ENCODE peak calls at places on chromosomes 16 and 17, in five cellular contexts. E is esophagus squamous epithelium, W is ovary, T is DND-41, B is RWPE2. S is an unnamed sample. For H3K36me3, the result is how much of the 10 kb centered on the place peaks cover.

GRCh38 chr16:51818342-51818944 is 667.4 kb upstream of the SALL1 start:
- DNase-seq in E (no peak), W (no peak), B (no peak), T (peak), S (no peak)

GRCh38 chr17:54891176-54891821 is 9.4 kb upstream of the TOM1L1 start:
- DNase-seq in E (no peak), W (no peak), T (peak), B (no peak), S (no peak)

GRCh38 chr16:9134739-9135138 is 43.3 kb downstream of the HAPSTR1 start:
- DNase-seq in W (peak), E (no peak), B (no peak), T (peak), S (peak)

GRCh38 chr16:70152578-70153302 is 20.8 kb upstream of the CLEC18C start:
- DNase-seq in B (no peak), W (no peak), E (no peak), T (no peak), S (no peak)

GRCh38 chr16:65119905-65120341 is 1.9 kb downstream of the CDH11 start:
- DNase-seq in E (no peak), W (peak), T (no peak), B (no peak), S (no peak)

GRCh38 chr17:48577330-48577945 is 712 bp downstream of the HOXB4 start:
- DNase-seq in W (no peak), T (no peak), E (no peak), B (no peak), S (no peak)

GRCh38 chr17:64448665-64449512 is at the start of gene MILR1:
- DNase-seq in B (no peak), W (no peak), T (no peak), E (no peak), S (no peak)

GRCh38 chr16:70018254-70018653 is 67.1 kb downstream of the CLEC18A start:
- DNase-seq in T (peak), W (no peak), E (no peak), B (no peak), S (peak)

GRCh38 chr16:85395207-85395912 is 217.8 kb upstream of the GSE1 start:
- DNase-seq in T (peak), B (peak), E (no peak), W (peak), S (no peak)

GRCh38 chr17:42979511-42980273 is at the start of gene PTGES3L:
- DNase-seq in E (no peak), T (peak), W (no peak), B (no peak), S (peak)

GRCh38 chr17:17810374-17811248 is 26.2 kb downstream of the SREBF1 start:
- DNase-seq in B (no peak), E (no peak), T (no peak), W (peak), S (no peak)

GRCh38 chr17:68320311-68320865 is 29.1 kb downstream of the ARSG start:
- DNase-seq in T (no peak), B (no peak), W (no peak), E (no peak), S (no peak)

GRCh38 chr17:59607817-59608403 is 11.8 kb upstream of the CLTC start:
- DNase-seq in W (no peak), E (no peak), B (no peak), T (peak), S (no peak)

GRCh38 chr17:15494821-15495220 is 27.4 kb upstream of the CDRT4 start:
- DNase-seq in T (no peak), B (no peak), W (no peak), E (no peak), S (no peak)

GRCh38 chr16:66701516-66701915 is 5.0 kb upstream of the CMTM4 start:
- DNase-seq in W (no peak), T (no peak), B (no peak), E (no peak), S (no peak)

GRCh38 chr17:47615766-47616424 is 33.8 kb upstream of the KPNB1 start:
- DNase-seq in T (no peak), W (no peak), E (no peak), B (no peak), S (no peak)

GRCh38 chr17:78040561-78041400 is 82.3 kb downstream of the TNRC6C start:
- DNase-seq in W (peak), B (no peak), E (no peak), T (no peak), S (peak)

GRCh38 chr17:75346906-75347305 is 57.7 kb upstream of the SLC25A19 start:
- DNase-seq in W (no peak), E (no peak), T (peak), B (no peak), S (no peak)

GRCh38 chr16:3007957-3008748 is 4.6 kb upstream of the CLDN9 start:
- DNase-seq in T (peak), W (no peak), E (no peak), B (no peak), S (peak)

GRCh38 chr17:81419333-81419885 is 24.2 kb downstream of the BAHCC1 start:
- DNase-seq in W (peak), T (no peak), B (peak), E (no peak), S (no peak)

GRCh38 chr17:12231027-12231682 is 210.5 kb downstream of the MAP2K4 start:
- DNase-seq in E (no peak), B (no peak), T (no peak), W (no peak), S (no peak)

GRCh38 chr17:5092139-5093010 is 14.1 kb downstream of the ZFP3 start:
- DNase-seq in W (no peak), T (no peak), B (no peak), E (no peak), S (no peak)

GRCh38 chr17:81491193-81491592 is 21.4 kb downstream of the ACTG1 start:
- DNase-seq in E (no peak), B (peak), T (no peak), W (no peak), S (no peak)

GRCh38 chr17:10730956-10731879 is 1.4 kb upstream of the TMEM220 start:
- DNase-seq in E (no peak), W (no peak), B (no peak), T (no peak), S (no peak)

GRCh38 chr16:6726621-6727020 is 606.0 kb upstream of the RBFOX1 start:
- DNase-seq in W (no peak), T (no peak), B (no peak), E (no peak), S (no peak)
- H3K36me3 ChIP-seq in W (under half), T (under half), B (under half), E (under half), S (under half)

GRCh38 chr17:72387969-72388368 is 267.1 kb downstream of the SOX9 start:
- DNase-seq in T (no peak), E (no peak), B (no peak), W (no peak), S (no peak)

GRCh38 chr17:72386619-72387237 is 265.9 kb downstream of the SOX9 start:
- DNase-seq in B (no peak), E (no peak), W (no peak), T (no peak), S (no peak)

GRCh38 chr17:72388765-72389473 is 268.1 kb downstream of the SOX9 start:
- DNase-seq in E (no peak), B (peak), W (no peak), T (no peak), S (no peak)

GRCh38 chr17:72385482-72385881 is 264.7 kb downstream of the SOX9 start:
- DNase-seq in W (no peak), B (no peak), T (no peak), E (no peak), S (no peak)

DNA sequence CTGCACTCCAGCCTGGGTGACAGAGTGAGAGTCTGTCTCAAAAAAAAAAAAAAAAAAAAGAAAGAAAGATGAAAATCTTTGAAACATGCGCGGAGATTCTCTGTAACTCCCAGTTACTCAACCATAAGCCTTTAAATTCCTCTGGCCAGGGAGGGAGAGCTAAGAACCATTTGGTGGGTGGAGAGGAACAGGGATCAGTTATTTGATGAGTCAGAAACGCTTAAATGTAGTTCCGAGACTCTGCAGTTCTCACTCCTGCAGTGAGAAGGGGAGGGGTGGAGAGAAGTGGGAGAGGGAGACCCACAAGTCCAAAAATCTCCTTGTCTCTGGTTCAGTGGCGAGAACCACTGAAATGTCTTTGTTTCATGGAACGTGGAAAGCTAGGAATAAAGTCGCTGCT is 266.7 kb downstream of the SOX9 start:
- DNase-seq in W (no peak), B (no peak), T (no peak), E (no peak), S (no peak)
- H3K27ac ChIP-seq in W (no peak), B (peak), T (no peak), E (no peak), S (no peak)

DNA sequence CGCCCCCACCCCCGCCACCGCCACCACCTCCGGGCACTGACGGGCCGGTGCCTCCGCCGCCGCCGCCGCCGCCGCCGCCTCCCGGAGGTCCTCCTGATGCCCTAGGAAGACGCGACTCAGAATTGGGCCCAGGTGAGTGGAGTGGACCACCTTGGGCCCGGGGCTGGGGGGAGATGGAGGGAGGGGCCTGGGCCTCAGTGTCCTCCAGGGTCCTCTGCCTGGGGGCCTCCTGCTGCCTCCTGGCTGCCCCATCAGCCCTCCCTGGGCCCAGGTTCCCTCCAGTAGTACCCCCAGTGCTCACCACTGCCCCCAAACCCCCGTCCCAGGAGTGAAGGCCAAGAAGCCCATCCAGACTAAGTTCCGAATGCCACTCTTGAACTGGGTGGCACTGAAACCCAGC is 19.9 kb downstream of the SPATA32 start:
- DNase-seq in E (no peak), B (no peak), W (no peak), T (no peak), S (no peak)
- H3K36me3 ChIP-seq in E (under half), B (under half), W (under half), T (half or more), S (half or more)

DNA sequence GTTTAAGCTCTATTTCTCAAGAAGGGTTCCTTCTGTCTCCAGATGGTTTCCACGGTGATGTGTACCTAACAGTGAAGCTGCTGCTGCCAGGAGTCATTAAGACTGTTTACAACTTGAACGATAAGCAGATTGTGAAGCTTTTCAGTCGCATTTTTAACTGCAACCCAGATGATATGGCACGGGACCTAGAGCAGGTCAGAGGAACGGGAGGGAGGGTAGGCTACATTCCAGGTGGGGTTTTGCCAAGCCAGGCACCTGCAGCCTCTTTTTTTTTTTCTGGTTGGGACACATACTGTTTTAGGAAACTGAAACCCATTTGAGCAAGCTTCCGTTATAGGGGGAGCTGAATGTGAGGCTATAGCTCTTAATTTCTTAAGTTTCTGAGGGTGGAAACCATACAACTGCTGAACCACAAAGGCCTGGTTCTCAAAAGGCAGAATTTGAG is 10.6 kb downstream of the LIG3 start:
- DNase-seq in E (no peak), T (no peak), W (no peak), B (no peak), S (no peak)
- H3K27ac ChIP-seq in E (no peak), T (no peak), W (no peak), B (no peak), S (no peak)

DNA sequence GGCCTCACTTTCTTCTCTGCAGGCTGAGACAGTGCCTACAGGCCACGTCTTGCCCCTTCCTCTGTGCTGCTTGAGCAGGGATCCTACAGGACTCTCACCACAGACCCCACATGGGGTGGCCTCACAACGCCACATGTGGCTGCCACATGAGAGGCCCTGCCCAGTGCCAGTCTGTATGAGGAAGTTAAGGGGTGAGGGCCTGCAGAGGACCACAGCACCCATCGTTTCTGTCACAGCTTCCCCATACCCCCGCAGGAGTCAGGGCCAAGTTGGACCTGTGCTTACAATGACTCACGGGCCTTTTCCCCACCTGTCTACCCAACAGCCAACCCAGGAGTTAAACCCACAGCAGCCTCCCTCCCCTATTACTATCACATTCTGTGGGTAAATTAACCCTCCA is 2.9 kb upstream of the GSDMB start:
- DNase-seq in T (no peak), B (no peak), E (no peak), W (no peak), S (no peak)
- H3K36me3 ChIP-seq in T (half or more), B (under half), E (under half), W (under half), S (under half)

GRCh38 chr16:53029971-53030370 is 22.7 kb downstream of the CHD9NB start:
- DNase-seq in T (no peak), W (no peak), B (no peak), E (no peak), S (no peak)

GRCh38 chr16:53022374-53022773 is 30.3 kb downstream of the CHD9NB start:
- DNase-seq in B (no peak), W (no peak), T (peak), E (no peak), S (no peak)

GRCh38 chr16:53018834-53019416 is 33.8 kb downstream of the CHD9NB start:
- DNase-seq in T (no peak), W (no peak), E (no peak), B (no peak), S (no peak)

GRCh38 chr16:53024045-53024444 is 28.7 kb downstream of the CHD9NB start:
- DNase-seq in B (no peak), E (no peak), W (no peak), T (no peak), S (no peak)
- H3K27ac ChIP-seq in B (no peak), E (no peak), W (no peak), T (no peak), S (no peak)